ENCODE peak calls at places on chromosomes 1 and 21, in nine cellular contexts. X is aorta; C is lower lobe of right lung; P is pancreas; J is astrocyte; F is SJSA1; T is SJCRH30; K is neural progenitor cell; M is CD8-positive, alpha-beta memory T cell. R is an unnamed sample.

GRCh38 chr1:230191079-230191478 is 124.0 kb downstream of the GALNT2 start:
- DNase-seq in X (no peak), C (no peak), P (no peak), J (peak; percentile 57), F (no peak), T (no peak), K (no peak), M (no peak), R (no peak)

GRCh38 chr1:244006961-244007360 is 44.1 kb upstream of the ZBTB18 start:
- DNase-seq in X (no peak), C (no peak), P (no peak), J (no peak), F (no peak), T (no peak), K (no peak), M (no peak), R (no peak)

GRCh38 chr1:90114521-90115141 is 119.7 kb downstream of the ZNF326 start:
- DNase-seq in X (no peak), C (no peak), P (no peak), J (peak; percentile 6), F (peak; percentile 30), T (peak; percentile 8), K (peak; percentile 75), M (no peak), R (peak; percentile 90)

GRCh38 chr1:85137660-85138059 is 63.2 kb downstream of the SYDE2 start:
- DNase-seq in X (no peak), C (peak; percentile 82), P (peak; percentile 96), J (no peak), F (no peak), T (no peak), K (no peak), M (no peak), R (no peak)

GRCh38 chr21:23478381-23478780 is 2128.9 kb downstream of the MRPL39 start:
- DNase-seq in X (no peak), C (no peak), P (no peak), J (no peak), F (no peak), T (no peak), K (no peak), M (no peak), R (no peak)

GRCh38 chr1:37932759-37933158 is 14.1 kb downstream of the INPP5B start:
- DNase-seq in X (no peak), C (no peak), P (no peak), J (peak; percentile 66), F (no peak), T (no peak), K (no peak), M (no peak), R (no peak)

GRCh38 chr1:231940721-231941120 is 314.1 kb downstream of the DISC1 start:
- DNase-seq in X (no peak), C (no peak), P (no peak), J (no peak), F (no peak), T (peak; percentile 89), K (no peak), M (no peak), R (peak; percentile 54)

GRCh38 chr1:230752407-230752806 is 5.2 kb downstream of the CAPN9 start:
- DNase-seq in X (no peak), C (peak; percentile 80), P (no peak), J (no peak), F (no peak), T (peak; percentile 72), K (no peak), M (no peak), R (no peak)

GRCh38 chr1:58781541-58782307 is 2.1 kb downstream of the JUN start:
- DNase-seq in X (peak; percentile 91), C (peak; percentile 72), P (peak; percentile 82), J (peak; percentile 51), F (peak; percentile 80), T (peak; percentile 71), K (peak; percentile 60), M (peak; percentile 63), R (peak; percentile 74)

GRCh38 chr1:77014396-77014795 is 147.1 kb downstream of the ST6GALNAC5 start:
- DNase-seq in X (no peak), C (no peak), P (no peak), J (no peak), F (no peak), T (no peak), K (no peak), M (no peak), R (no peak)

GRCh38 chr1:194419721-194420120 is 1233.3 kb upstream of the B3GALT2 start:
- DNase-seq in X (no peak), C (no peak), P (no peak), J (no peak), F (no peak), T (no peak), K (no peak), M (no peak), R (no peak)

GRCh38 chr1:155925506-155925905 is 8.7 kb downstream of the KHDC4 start:
- DNase-seq in X (no peak), C (no peak), P (no peak), J (no peak), F (no peak), T (no peak), K (no peak), M (no peak), R (no peak)

GRCh38 chr1:20358761-20359263 is 68.1 kb downstream of the VWA5B1 start:
- DNase-seq in X (no peak), C (peak; percentile 63), P (peak; percentile 93), J (peak; percentile 47), F (peak; percentile 63), T (peak; percentile 56), K (no peak), M (no peak), R (peak; percentile 11)

GRCh38 chr1:112938188-112938587 is 17.8 kb downstream of the SLC16A1 start:
- DNase-seq in X (no peak), C (no peak), P (no peak), J (no peak), F (no peak), T (no peak), K (no peak), M (no peak), R (no peak)

DNA sequence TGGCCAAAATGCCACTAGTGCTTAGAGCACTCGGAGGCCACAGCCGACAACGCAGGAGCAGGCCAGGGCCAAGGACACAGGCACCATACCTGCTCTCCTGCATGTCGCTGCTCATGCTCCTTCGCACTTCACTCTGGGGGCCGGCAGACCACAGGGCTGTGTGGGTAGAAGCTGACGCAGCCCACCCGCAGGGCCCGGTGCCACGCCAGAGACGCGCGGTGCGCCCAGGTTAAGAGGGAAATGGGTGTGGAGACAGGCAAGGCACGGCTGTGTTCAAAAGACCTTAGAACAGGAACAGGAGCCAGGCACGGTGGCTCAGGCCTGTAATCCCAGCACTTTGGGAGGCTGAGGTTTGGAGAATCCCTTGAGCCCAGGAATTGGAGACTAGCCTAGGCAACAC is 13.6 kb upstream of the PRDM15 start:
- DNase-seq in X (no peak), C (no peak), P (no peak), J (no peak), F (no peak), T (no peak), K (no peak), M (no peak), R (no peak)
- H3K27ac ChIP-seq in X (no peak overlapping the region), C (no peak overlapping the region), P (no peak overlapping the region), J (no peak overlapping the region), F (no peak overlapping the region), T (no peak overlapping the region), K (no peak overlapping the region), M (no peak overlapping the region), R (no peak overlapping the region)

GRCh38 chr1:181044449-181044966 is 10.7 kb downstream of the MR1 start:
- DNase-seq in X (no peak), C (peak; percentile 85), P (no peak), J (no peak), F (no peak), T (no peak), K (no peak), M (no peak), R (no peak)

GRCh38 chr1:181040284-181040865 is 6.6 kb downstream of the MR1 start:
- DNase-seq in X (no peak), C (no peak), P (no peak), J (no peak), F (no peak), T (no peak), K (no peak), M (no peak), R (no peak)

GRCh38 chr1:181038399-181038873 is 4.7 kb downstream of the MR1 start:
- DNase-seq in X (no peak), C (peak; percentile 60), P (no peak), J (peak; percentile 36), F (peak; percentile 71), T (peak; percentile 65), K (peak; percentile 76), M (peak; percentile 64), R (peak; percentile 85)

DNA sequence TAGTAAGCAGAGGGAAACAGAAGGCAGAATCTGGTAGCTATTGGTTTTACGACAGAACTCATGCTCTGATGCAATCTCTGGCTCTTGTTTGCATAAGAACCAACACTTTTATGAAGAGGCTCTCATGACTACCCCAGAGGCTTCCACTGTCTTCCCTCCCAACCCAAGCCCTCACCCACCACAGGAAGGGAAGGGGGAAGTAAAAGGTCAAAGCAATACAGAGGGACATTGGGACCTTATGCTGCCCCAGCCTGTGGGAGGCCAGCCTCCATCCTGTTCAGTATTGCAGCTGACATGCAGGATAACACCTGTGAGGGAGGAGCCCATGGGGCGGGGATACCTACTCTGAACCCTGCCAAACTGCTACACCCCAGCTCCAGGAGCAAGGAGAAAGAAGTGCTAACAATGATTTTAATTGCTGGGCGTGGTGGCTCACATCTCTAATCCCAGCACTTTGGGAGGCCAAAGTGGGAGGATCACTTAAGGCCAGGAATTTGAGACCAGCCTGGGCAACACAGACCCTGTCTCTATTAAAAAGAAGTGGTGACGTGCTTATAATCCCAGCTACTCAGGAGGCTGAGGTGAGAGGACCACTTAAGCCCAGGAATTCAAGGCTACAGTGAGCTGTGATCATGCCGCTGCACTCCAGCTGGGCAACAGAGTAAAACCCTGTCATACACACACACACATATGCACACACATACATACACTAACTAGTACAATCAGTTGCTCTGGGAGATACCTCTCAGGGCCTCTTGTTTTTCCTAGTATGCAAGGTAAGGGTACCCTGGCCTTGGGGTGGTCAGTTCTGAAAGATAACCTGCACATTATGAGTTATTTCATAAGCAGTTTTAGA is 9.5 kb downstream of the MR1 start:
- DNase-seq in X (no peak), C (peak; percentile 75), P (no peak), J (no peak), F (no peak), T (no peak), K (no peak), M (no peak), R (no peak)
- H3K27ac ChIP-seq in X (no peak overlapping the region), C (peak overlapping the region; percentile 73), P (no peak overlapping the region), J (no peak overlapping the region), F (no peak overlapping the region), T (no peak overlapping the region), K (no peak overlapping the region), M (no peak overlapping the region), R (no peak overlapping the region)

GRCh38 chr1:225500589-225501192 is 72.9 kb upstream of the LBR start:
- DNase-seq in X (no peak), C (no peak), P (no peak), J (no peak), F (no peak), T (no peak), K (no peak), M (no peak), R (no peak)
- H3K27ac ChIP-seq in X (no peak overlapping the region), C (no peak overlapping the region), P (no peak overlapping the region), J (no peak overlapping the region), F (no peak overlapping the region), T (no peak overlapping the region), K (peak overlapping the region; percentile 36), M (no peak overlapping the region), R (no peak overlapping the region)

DNA sequence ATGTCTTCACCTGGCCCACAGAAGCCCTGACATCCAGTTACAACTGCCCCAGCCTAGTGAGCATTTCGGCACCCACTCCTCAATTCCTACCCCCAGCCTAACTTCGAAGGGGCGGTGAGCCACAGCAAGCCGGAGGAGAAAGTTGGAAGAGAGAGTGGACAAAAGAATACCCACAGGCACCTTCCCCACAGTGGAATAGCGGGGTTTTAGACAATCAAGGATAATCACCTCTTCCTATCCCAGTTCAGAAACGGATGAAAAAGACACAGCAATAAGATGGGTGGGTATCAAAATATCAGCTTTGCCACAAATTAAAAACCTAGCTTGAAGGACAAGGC is 1.3 kb upstream of the LSS start:
- DNase-seq in X (no peak), C (no peak), P (no peak), J (no peak), F (no peak), T (no peak), K (no peak), M (no peak), R (no peak)
- H3K27ac ChIP-seq in X (no peak overlapping the region), C (no peak overlapping the region), P (no peak overlapping the region), J (no peak overlapping the region), F (no peak overlapping the region), T (no peak overlapping the region), K (no peak overlapping the region), M (peak overlapping the region; percentile 75), R (peak overlapping the region; percentile 87)